ENCODE peak calls at places on chromosomes 12 and 14, in four cellular contexts. Y is HCT116, V is esophagus muscularis mucosa, X is AG04449. E is an unnamed sample.

GRCh38 chr12:45235087-45236025 is 19.5 kb downstream of the ANO6 start:
- DNase-seq in Y (peak), V (no peak), X (no peak), E (peak)

GRCh38 chr12:6872073-6873048 is 742 bp downstream of the SPSB2 start:
- DNase-seq in Y (peak), V (no peak), X (no peak), E (peak)

GRCh38 chr12:102419094-102419764 is 61.1 kb downstream of the IGF1 start:
- DNase-seq in Y (no peak), V (no peak), X (no peak), E (no peak)

GRCh38 chr12:26976687-26977086 is 37.5 kb downstream of the TM7SF3 start:
- DNase-seq in Y (no peak), V (no peak), X (no peak), E (no peak)

GRCh38 chr14:50704454-50705010 is 36.4 kb upstream of the SAV1 start:
- DNase-seq in Y (no peak), V (no peak), X (no peak), E (no peak)

GRCh38 chr14:96162741-96163140 is 41.9 kb upstream of the BDKRB2 start:
- DNase-seq in Y (no peak), V (no peak), X (no peak), E (no peak)

GRCh38 chr14:37617864-37618365 is 22.5 kb downstream of the TTC6 start:
- DNase-seq in Y (no peak), V (no peak), X (no peak), E (no peak)

GRCh38 chr12:116461060-116461459 is 98.1 kb upstream of the MAP1LC3B2 start:
- DNase-seq in Y (no peak), V (no peak), X (no peak), E (no peak)

GRCh38 chr14:36580141-36580855 is 2.1 kb downstream of the NKX2-8 start:
- DNase-seq in Y (no peak), V (no peak), X (no peak), E (no peak)

GRCh38 chr14:23450376-23450775 is 14.9 kb upstream of the MYH7 start:
- DNase-seq in Y (no peak), V (no peak), X (no peak), E (no peak)

GRCh38 chr12:125373375-125373774 is 308.1 kb downstream of the AACS start:
- DNase-seq in Y (no peak), V (no peak), X (no peak), E (no peak)
- TF ChIP-seq CTCF in Y (no peak), V (no peak), X (no peak), E (no peak)

GRCh38 chr14:63726499-63726898 is 1.4 kb downstream of the SGPP1 start:
- DNase-seq in Y (no peak), V (no peak), X (no peak), E (peak)
- H3K4me3 ChIP-seq in Y (peak), V (peak), X (peak), E (peak)

DNA sequence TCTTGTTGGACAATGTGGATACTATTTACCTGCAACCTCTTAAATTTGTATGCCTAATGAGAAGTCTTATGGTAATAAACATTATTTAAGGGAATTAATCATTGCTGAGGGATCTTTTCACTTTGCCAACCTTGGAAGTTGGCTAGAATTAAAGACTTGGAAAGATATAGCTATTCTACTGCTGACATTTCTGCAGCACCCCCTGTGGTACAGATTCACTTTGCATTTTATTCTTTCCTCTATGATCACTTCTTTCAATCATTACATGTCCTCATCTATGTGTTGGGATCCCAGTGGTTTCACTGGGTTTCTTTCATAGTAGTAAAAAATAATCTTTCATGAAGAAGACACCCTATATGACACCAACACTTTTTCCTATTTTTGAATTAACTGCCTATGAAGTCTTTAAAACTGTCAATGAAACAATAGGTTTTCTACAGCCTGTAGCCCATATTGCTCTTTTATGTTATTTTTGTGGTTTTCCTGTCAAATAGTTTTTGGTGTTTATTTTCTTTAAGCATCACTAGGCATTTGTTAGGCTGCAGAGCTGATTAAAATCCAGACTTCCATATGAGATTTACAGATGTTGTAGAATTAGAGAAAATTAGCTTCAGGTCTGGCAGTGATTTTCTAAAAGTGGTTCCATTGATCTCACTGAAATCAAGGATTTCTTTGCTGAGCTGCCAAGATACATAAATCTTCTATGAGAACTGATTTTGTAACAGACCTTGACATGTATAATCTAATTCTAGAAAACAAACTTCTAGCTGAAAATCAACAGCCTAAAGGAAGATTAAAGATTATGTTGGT is 256.1 kb downstream of the NAV3 start:
- DNase-seq in Y (no peak), V (no peak), X (no peak), E (no peak)
- TF ChIP-seq CTCF in Y (peak), V (no peak), X (no peak), E (no peak)

GRCh38 chr14:104973215-104974145 is 4.7 kb downstream of the AHNAK2 start:
- DNase-seq in Y (peak), V (peak), X (peak), E (peak)

GRCh38 chr14:104974146-104974541 is 4.0 kb downstream of the AHNAK2 start:
- DNase-seq in Y (no peak), V (no peak), X (no peak), E (no peak)

GRCh38 chr14:104971447-104972240 is 6.5 kb downstream of the AHNAK2 start:
- DNase-seq in Y (no peak), V (no peak), X (no peak), E (no peak)

GRCh38 chr14:104970231-104971068 is 7.7 kb downstream of the AHNAK2 start:
- DNase-seq in Y (peak), V (no peak), X (no peak), E (peak)

GRCh38 chr14:104972301-104973211 is 5.6 kb downstream of the AHNAK2 start:
- DNase-seq in Y (peak), V (no peak), X (no peak), E (peak)
- H3K4me3 ChIP-seq in Y (peak), V (peak), X (no peak), E (no peak)

DNA sequence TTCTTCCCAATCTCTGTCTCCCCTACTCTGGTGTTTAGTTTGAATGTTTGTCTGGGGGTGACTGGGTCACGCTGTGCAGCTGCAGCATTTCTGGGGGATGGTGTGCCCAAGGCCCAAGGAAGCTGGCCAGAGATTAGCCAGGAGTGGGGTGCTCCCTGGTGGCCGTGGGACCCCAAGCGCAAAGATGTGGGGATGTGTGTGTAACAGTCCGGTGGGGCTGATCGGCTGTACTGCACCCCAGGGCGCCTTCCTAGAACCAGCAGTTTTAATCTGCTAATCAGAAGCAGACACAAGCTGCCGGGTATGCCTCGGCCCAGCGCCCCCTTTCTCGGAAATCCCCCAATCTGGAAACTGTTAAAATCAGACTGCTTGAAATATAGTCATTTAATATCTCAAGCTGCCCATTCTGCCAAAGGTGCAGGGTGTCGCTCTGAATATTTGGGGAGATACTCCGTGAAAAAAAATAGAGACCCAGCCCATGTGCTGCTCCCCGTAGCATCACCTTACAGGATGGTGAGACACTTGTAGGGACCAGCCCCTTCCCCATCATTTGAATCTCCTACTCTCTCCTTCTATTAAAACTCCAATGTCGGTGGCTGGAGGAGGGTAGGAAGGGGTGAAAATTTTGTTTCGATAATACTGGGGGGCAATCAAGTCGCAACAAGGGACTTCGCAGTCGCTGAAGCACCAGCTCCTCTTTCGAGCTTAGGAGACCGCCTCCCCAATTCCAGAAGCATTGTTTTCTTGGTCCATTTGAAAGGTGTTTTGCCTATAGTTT is 4.3 kb downstream of the HOXC9 start:
- DNase-seq in Y (no peak), V (no peak), X (no peak), E (peak)
- TF ChIP-seq CTCF in Y (peak), V (no peak), X (peak), E (no peak)

GRCh38 chr12:57943438-57944080 is 2.2 kb downstream of the ATP23 start:
- DNase-seq in Y (no peak), V (no peak), X (no peak), E (no peak)

GRCh38 chr12:57940915-57941164 is 527 bp upstream of the ATP23 start:
- DNase-seq in Y (no peak), V (no peak), X (no peak), E (no peak)

GRCh38 chr12:57939291-57939690 is 2.1 kb upstream of the ATP23 start:
- DNase-seq in Y (no peak), V (no peak), X (no peak), E (no peak)

GRCh38 chr12:57941165-57941894 is at the start of gene ATP23:
- DNase-seq in Y (peak), V (peak), X (peak), E (peak)

DNA sequence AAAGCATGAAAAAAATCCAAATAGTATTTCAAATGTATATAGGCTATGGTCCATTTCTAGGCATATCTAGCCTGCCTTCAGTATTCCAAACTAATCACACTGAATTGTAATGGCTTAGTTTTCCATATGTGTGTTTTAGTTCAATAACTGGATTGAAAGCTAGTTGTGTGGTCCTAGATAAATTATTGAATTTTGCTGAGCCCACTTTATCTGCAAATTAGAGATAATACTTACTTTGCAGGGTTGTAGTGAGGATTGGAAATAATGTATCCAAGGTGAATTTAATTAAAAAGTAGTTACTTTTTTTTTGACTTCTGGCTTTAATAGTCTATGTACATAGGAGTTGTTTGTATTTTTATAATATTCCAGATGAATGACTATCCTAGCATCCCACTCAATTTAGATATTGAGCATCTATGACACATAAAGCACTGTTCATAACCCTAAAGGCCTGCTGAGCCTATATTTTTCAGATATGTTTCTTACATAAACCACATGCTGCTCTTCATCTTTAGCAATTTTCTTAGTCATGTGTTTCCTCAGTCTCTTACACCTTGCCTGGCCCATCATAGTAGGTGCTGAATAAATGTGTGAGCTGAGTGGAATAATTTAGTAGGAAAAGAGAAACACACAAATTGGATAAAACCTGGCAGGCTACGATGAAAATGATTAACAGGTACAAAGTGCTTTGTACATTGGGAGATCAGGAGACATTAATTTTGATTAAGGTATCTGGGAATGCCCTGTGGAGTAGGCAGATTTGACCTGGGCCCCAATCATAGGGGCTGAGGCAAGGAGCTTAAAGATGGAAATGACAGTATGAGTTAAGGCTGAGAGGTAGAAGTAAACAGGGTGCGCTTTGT is 1.1 kb upstream of the ATP23 start:
- DNase-seq in Y (no peak), V (no peak), X (no peak), E (no peak)
- H3K4me3 ChIP-seq in Y (peak), V (peak), X (peak), E (peak)

DNA sequence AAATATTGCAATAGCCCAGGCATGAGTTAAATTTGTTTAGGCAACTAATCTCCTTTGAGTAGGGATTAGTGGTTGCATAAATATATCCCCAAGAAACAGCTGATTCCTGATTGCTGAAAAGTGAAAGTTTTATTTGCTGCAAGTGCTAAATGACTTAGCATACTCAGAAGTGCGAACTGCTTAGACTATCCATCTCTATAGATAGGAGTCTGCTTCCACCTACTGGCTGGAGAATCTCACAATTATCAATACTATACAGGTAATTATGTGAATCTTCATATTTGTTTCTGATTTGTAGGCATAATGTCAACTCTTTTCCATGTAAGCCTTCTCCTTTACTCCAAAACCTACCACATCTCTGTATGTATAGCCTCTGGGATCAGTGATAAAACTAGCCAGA is 11.9 kb upstream of the SLCO1B3 start:
- DNase-seq in Y (peak), V (no peak), X (no peak), E (no peak)
- TF ChIP-seq CTCF in Y (peak), V (peak), X (peak), E (no peak)

DNA sequence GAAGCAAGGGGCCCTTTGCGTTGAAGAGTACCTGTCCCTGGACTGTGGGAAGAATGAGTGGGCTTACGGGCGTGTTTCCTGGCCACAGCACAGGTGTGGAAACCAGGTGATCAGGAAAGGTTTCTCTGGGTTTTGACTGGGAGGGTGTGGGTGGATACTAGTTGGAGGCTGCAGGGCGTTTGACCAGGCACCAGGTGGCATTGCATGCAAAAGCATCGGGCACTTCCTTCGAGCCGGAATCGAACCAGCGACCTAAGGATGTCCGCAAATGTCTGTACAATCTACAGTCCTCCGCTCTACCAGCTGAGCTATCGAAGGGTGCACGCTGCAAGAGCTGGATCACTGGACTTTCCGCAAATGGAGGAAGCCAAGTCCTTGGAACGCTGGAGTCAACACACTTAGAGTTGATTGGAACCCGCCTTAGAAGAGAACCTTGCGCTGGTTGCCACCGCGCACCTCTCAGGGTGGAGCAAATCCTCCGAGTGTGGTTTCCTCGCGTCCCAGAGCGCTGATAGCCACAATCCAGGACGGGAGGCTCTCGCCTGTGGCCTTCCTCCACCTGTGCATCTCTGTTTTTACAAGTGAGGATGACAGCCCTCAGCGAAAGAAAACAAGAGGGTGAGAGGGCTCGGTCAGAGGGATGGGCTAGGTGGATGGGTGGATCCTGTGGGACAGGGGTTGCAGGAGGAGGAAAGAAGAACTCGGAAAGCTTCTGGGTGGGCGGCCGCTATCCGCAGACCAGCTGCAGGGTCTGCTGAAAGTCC is 21.2 kb upstream of the RNASE4 start:
- DNase-seq in Y (peak), V (peak), X (no peak), E (peak)
- H3K4me3 ChIP-seq in Y (peak), V (peak), X (peak), E (peak)

E was measured in foreskin fibroblast.